ENCODE peak calls at places on chromosomes 1 and 21, in ten cellular contexts. J is fibroblast of lung, X is A549, P is keratinocyte, V is neural progenitor cell, C is hepatocyte, F is GM23338, T is K562, U is mesenchymal stem cell, Z is PC-9. H is an unnamed sample.

GRCh38 chr1:51415963-51416362 is 85.6 kb upstream of the TTC39A start:
- DNase-seq in J (no peak), X (no peak), P (no peak), V (no peak), C (no peak), F (no peak), T (no peak), U (no peak), Z (no peak), H (no peak)

GRCh38 chr1:67166196-67166595 is at the start of gene IL23R:
- DNase-seq in J (no peak), X (no peak), P (no peak), V (no peak), C (no peak), F (no peak), T (no peak), U (no peak), Z (no peak), H (no peak)

GRCh38 chr1:152034324-152034653 is 2.5 kb downstream of the S100A11 start:
- DNase-seq in J (no peak), X (no peak), P (no peak), V (no peak), C (no peak), F (no peak), T (no peak), U (no peak), Z (no peak), H (no peak)

GRCh38 chr21:45547211-45547900 is 5.1 kb upstream of the SLC19A1 start:
- DNase-seq in J (no peak), X (no peak), P (no peak), V (no peak), C (no peak), F (no peak), T (no peak), U (no peak), Z (no peak), H (no peak)

GRCh38 chr1:113991467-113991997 is 12.3 kb downstream of the OLFML3 start:
- DNase-seq in J (no peak), X (no peak), P (no peak), V (no peak), C (no peak), F (no peak), T (no peak), U (no peak), Z (no peak), H (no peak)

GRCh38 chr1:215377736-215378135 is 189.4 kb upstream of the KCTD3 start:
- DNase-seq in J (no peak), X (no peak), P (no peak), V (no peak), C (no peak), F (no peak), T (no peak), U (no peak), Z (no peak), H (no peak)

GRCh38 chr1:92728687-92729086 is 56.2 kb downstream of the EVI5 start:
- DNase-seq in J (peak; percentile 66), X (peak; percentile 7), P (no peak), V (no peak), C (no peak), F (no peak), T (no peak), U (no peak), Z (no peak), H (peak; percentile 27)

GRCh38 chr21:31929548-31929947 is 56.7 kb downstream of the HUNK start:
- DNase-seq in J (no peak), X (no peak), P (no peak), V (peak; percentile 37), C (no peak), F (no peak), T (no peak), U (no peak), Z (no peak), H (no peak)

GRCh38 chr21:45299026-45299863 is 11.6 kb upstream of the POFUT2 start:
- DNase-seq in J (no peak), X (no peak), P (no peak), V (no peak), C (no peak), F (no peak), T (peak; percentile 88), U (peak; percentile 94), Z (no peak), H (no peak)

GRCh38 chr21:31218830-31219608 is 125.0 kb downstream of the TIAM1 start:
- DNase-seq in J (peak; percentile 73), X (no peak), P (no peak), V (peak; percentile 8), C (peak; percentile 37), F (no peak), T (no peak), U (no peak), Z (peak; percentile 69), H (peak; percentile 92)

GRCh38 chr1:4027492-4028138 is 127.5 kb upstream of the C1orf174 start:
- DNase-seq in J (no peak), X (no peak), P (no peak), V (no peak), C (no peak), F (no peak), T (no peak), U (no peak), Z (no peak), H (no peak)

GRCh38 chr1:170831276-170831675 is 104.1 kb upstream of the MROH9 start:
- DNase-seq in J (no peak), X (no peak), P (no peak), V (no peak), C (no peak), F (no peak), T (no peak), U (no peak), Z (no peak), H (no peak)

GRCh38 chr1:6389971-6390370 is 3.6 kb downstream of the ACOT7 start:
- DNase-seq in J (no peak), X (no peak), P (no peak), V (no peak), C (no peak), F (no peak), T (no peak), U (no peak), Z (peak; percentile 14), H (no peak)

GRCh38 chr1:6393400-6394187 is at the start of gene ACOT7:
- DNase-seq in J (peak; percentile 82), X (peak; percentile 89), P (no peak), V (peak; percentile 95), C (peak; percentile 96), F (peak; percentile 94), T (peak; percentile 99), U (peak; percentile 91), Z (peak; percentile 86), H (peak; percentile 97)

GRCh38 chr1:6396998-6397397 is 3.4 kb upstream of the ACOT7 start:
- DNase-seq in J (no peak), X (no peak), P (no peak), V (no peak), C (no peak), F (no peak), T (no peak), U (no peak), Z (no peak), H (no peak)

GRCh38 chr1:6392081-6392879 is 1.3 kb downstream of the ACOT7 start:
- DNase-seq in J (no peak), X (no peak), P (no peak), V (no peak), C (no peak), F (no peak), T (no peak), U (no peak), Z (peak; percentile 9), H (peak; percentile 40)

GRCh38 chr1:6392880-6393399 is 627 bp downstream of the ACOT7 start:
- DNase-seq in J (no peak), X (no peak), P (no peak), V (peak; percentile 73), C (no peak), F (peak; percentile 40), T (peak; percentile 69), U (no peak), Z (no peak), H (peak; percentile 69)
- H3K4me3 ChIP-seq in J (peak overlapping the region; percentile 59), X (peak overlapping the region; percentile 52), P (peak overlapping the region; percentile 86), V (peak overlapping the region; percentile 89), C (peak overlapping the region; percentile 76), F (peak overlapping the region; percentile 93), T (peak overlapping the region; percentile 91), U (peak overlapping the region; percentile 76), Z (peak overlapping the region; percentile 60), H (peak overlapping the region; percentile 73)

GRCh38 chr1:35708179-35708891 is 10.3 kb downstream of the C1orf216 start:
- DNase-seq in J (no peak), X (no peak), P (no peak), V (peak; percentile 70), C (no peak), F (peak; percentile 69), T (peak; percentile 9), U (no peak), Z (no peak), H (peak; percentile 43)
- H3K4me2 ChIP-seq in J (peak overlapping the region; percentile 44), X (peak overlapping the region; percentile 85), P (peak overlapping the region; percentile 54), V (peak overlapping the region; percentile 83), C (peak overlapping the region; percentile 95), F (peak overlapping the region; percentile 92), T (no peak overlapping the region), U (peak overlapping the region; percentile 77), Z (peak overlapping the region; percentile 63), H (peak overlapping the region; percentile 71)

DNA sequence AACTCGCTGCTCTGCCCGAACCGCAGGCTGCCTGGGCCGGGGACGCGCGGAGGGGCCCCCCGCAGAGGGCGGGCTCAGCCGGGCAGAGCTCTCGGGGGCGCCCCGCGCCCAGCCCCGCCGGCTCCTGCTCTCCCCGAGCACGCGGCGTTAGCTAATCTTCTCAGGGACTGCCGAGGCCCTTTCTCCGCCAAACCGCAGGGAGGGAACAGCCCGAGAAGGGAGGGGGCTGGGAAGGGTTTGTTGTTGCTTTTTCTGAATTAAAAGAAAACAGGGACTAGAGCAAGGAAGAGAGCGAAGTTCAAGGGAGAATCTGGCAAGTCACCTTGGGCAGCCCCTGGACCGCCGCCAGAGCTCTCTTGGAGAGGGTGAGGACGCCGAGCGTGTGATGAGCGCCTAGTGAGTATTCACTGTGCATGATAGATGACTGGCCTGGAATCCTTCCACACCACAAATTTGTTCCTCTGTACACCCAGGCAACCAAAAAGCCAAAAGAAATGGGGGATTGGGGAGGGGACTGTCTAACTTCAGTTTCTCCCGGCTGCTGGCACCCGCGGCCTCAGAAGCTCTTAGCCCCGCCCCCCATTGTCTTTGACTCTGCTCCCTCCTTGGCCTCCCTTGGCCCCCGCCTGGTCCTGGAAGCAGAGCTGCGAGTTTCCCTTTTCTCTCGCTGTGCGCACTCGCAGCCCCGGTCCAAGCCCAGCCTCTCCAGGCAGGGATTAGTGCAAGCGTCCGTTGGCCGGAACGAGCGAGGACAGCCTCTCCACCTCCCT is 19.7 kb upstream of the LMX1A start:
- DNase-seq in J (peak; percentile 85), X (no peak), P (no peak), V (peak; percentile 93), C (peak; percentile 87), F (peak; percentile 95), T (peak; percentile 31), U (peak; percentile 74), Z (peak; percentile 7), H (peak; percentile 99)
- H3K4me3 ChIP-seq in J (peak overlapping the region; percentile 52), X (no peak overlapping the region), P (peak overlapping the region; percentile 1), V (peak overlapping the region; percentile 49), C (peak overlapping the region; percentile 40), F (peak overlapping the region; percentile 75), T (no peak overlapping the region), U (peak overlapping the region; percentile 66), Z (no peak overlapping the region), H (peak overlapping the region; percentile 71)

DNA sequence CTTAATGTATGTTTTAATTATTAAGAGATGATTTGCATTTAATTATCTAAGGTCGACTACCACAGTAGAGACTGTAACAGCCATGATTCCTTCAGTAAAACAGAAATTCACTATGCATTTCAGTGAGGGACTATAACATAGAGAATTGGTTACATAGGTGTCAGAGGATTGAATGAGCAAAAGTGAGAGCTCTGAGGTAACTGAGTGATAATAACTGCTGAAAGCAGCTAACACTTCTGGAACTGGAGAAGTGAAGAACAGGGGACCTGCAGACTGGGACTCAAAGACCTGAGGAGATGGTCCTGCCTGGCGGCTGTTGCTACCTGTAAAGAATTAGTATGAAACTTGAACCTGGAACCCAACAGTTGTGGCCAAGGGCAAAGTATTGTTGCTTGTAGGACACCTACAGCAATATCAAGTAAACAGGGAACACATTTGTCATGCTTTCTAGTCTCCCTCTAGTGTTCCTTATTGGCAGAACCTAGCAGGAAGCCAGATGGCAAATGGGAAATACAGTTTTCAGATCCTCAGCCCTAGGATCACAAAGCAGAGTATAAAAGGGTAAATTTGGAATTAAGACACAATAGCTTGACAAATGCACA is 110.6 kb downstream of the HS2ST1 start:
- DNase-seq in J (peak; percentile 41), X (peak; percentile 40), P (no peak), V (peak; percentile 29), C (peak; percentile 40), F (peak; percentile 69), T (peak; percentile 56), U (peak; percentile 46), Z (no peak), H (peak; percentile 50)
- H3K4me2 ChIP-seq in J (no peak overlapping the region), X (no peak overlapping the region), P (no peak overlapping the region), V (no peak overlapping the region), C (no peak overlapping the region), F (no peak overlapping the region), T (no peak overlapping the region), U (no peak overlapping the region), Z (no peak overlapping the region), H (no peak overlapping the region)

H was measured in GM23248.